ENCODE peak calls at places on chromosomes 1 and 21, in eight cellular contexts. E is stimulated activated CD4-positive, alpha-beta T cell treated with anti-CD3 and anti-CD28 coated beads, Interleukin-1b, Interleukin-23, amount 100 ng/mL, for 4 hours; T is iPS-NIHi11; P is activated T-cell treated with anti-CD3 and anti-CD28 coated beads for 24 hours; N is anterior cingulate cortex; Y is EH; Z is uterus; W is activated naive CD4-positive, alpha-beta T cell. M is an unnamed sample.

GRCh38 chr21:45381865-45382697 is 22.9 kb upstream of the COL18A1 start:
- DNase-seq in E (no peak), T (no peak), P (no peak), N (no peak), Y (no peak), Z (peak; percentile 15), W (no peak), M (no peak)

GRCh38 chr1:50774759-50775351 is 185.2 kb downstream of the FAF1 start:
- DNase-seq in E (no peak), T (peak; percentile 44), P (no peak), N (no peak), Y (peak; percentile 63), Z (no peak), W (no peak), M (peak; percentile 83)

GRCh38 chr1:218171302-218171893 is 113.7 kb upstream of the RRP15 start:
- DNase-seq in E (no peak), T (no peak), P (no peak), N (no peak), Y (peak; percentile 56), Z (no peak), W (no peak), M (peak; percentile 62)

GRCh38 chr1:2375246-2375922 is 16.0 kb downstream of the MORN1 start:
- DNase-seq in E (no peak), T (peak; percentile 12), P (no peak), N (no peak), Y (no peak), Z (no peak), W (no peak), M (no peak)

GRCh38 chr1:37255111-37255795 is 219.1 kb upstream of the ZC3H12A start:
- DNase-seq in E (no peak), T (peak; percentile 93), P (no peak), N (peak; percentile 22), Y (no peak), Z (no peak), W (no peak), M (peak; percentile 78)

GRCh38 chr1:231420299-231420958 is 1.7 kb downstream of the EGLN1 start:
- DNase-seq in E (no peak), T (peak; percentile 20), P (peak; percentile 1), N (no peak), Y (peak; percentile 38), Z (no peak), W (no peak), M (peak; percentile 47)

GRCh38 chr1:53634571-53634979 is 104.4 kb downstream of the GLIS1 start:
- DNase-seq in E (no peak), T (peak; percentile 47), P (no peak), N (no peak), Y (no peak), Z (no peak), W (no peak), M (no peak)

GRCh38 chr21:45542667-45543370 is 579 bp upstream of the SLC19A1 start:
- DNase-seq in E (no peak), T (peak; percentile 61), P (no peak), N (no peak), Y (no peak), Z (peak; percentile 36), W (no peak), M (no peak)

GRCh38 chr1:232462200-232462599 is 167.7 kb downstream of the SIPA1L2 start:
- DNase-seq in E (no peak), T (no peak), P (no peak), N (no peak), Y (peak; percentile 11), Z (no peak), W (no peak), M (no peak)

GRCh38 chr1:25619101-25619890 is 2.7 kb downstream of the MAN1C1 start:
- DNase-seq in E (peak; percentile 39), T (peak; percentile 80), P (peak; percentile 34), N (peak; percentile 50), Y (no peak), Z (peak; percentile 46), W (peak; percentile 25), M (peak; percentile 92)

GRCh38 chr1:20174937-20175666 is 10.8 kb upstream of the UBXN10 start:
- DNase-seq in E (no peak), T (no peak), P (no peak), N (no peak), Y (no peak), Z (no peak), W (no peak), M (no peak)

GRCh38 chr1:28456078-28456477 is 49.8 kb upstream of the RCC1 start:
- DNase-seq in E (no peak), T (no peak), P (no peak), N (no peak), Y (peak; percentile 87), Z (no peak), W (no peak), M (no peak)

GRCh38 chr21:37459575-37459974 is 93.0 kb downstream of the DYRK1A start:
- DNase-seq in E (no peak), T (no peak), P (no peak), N (no peak), Y (peak; percentile 80), Z (no peak), W (no peak), M (no peak)

GRCh38 chr1:111221633-111222286 is 5.8 kb upstream of the CHI3L2 start:
- DNase-seq in E (no peak), T (no peak), P (no peak), N (no peak), Y (peak; percentile 42), Z (no peak), W (no peak), M (no peak)

GRCh38 chr1:203228670-203229069 is 803 bp downstream of the CHIT1 start:
- DNase-seq in E (no peak), T (no peak), P (no peak), N (no peak), Y (no peak), Z (no peak), W (no peak), M (no peak)

GRCh38 chr1:110746644-110747259 is 72.0 kb upstream of the KCNA3 start:
- DNase-seq in E (peak; percentile 28), T (peak; percentile 72), P (peak; percentile 23), N (no peak), Y (peak; percentile 62), Z (no peak), W (no peak), M (no peak)

GRCh38 chr1:214316597-214316996 is 35.6 kb downstream of the SMYD2 start:
- DNase-seq in E (no peak), T (peak; percentile 39), P (no peak), N (no peak), Y (peak; percentile 53), Z (no peak), W (no peak), M (no peak)

GRCh38 chr1:94690033-94690712 is 130.0 kb upstream of the SLC44A3 start:
- DNase-seq in E (no peak), T (no peak), P (no peak), N (no peak), Y (peak; percentile 96), Z (peak; percentile 52), W (no peak), M (no peak)

GRCh38 chr1:89464008-89464407 is 60.6 kb upstream of the LRRC8B start:
- DNase-seq in E (no peak), T (no peak), P (no peak), N (no peak), Y (no peak), Z (no peak), W (no peak), M (no peak)

GRCh38 chr1:105260018-105260417 is 1510.3 kb downstream of the AMY1C start:
- DNase-seq in E (no peak), T (no peak), P (no peak), N (no peak), Y (no peak), Z (no peak), W (no peak), M (no peak)

GRCh38 chr1:119795471-119795870 is 15.8 kb downstream of the REG4 start:
- DNase-seq in E (no peak), T (peak; percentile 25), P (no peak), N (no peak), Y (no peak), Z (no peak), W (no peak), M (no peak)

GRCh38 chr1:27455166-27455811 is 34.7 kb downstream of the WASF2 start:
- DNase-seq in E (no peak), T (no peak), P (no peak), N (no peak), Y (no peak), Z (no peak), W (no peak), M (no peak)

GRCh38 chr1:65958561-65959350 is 166.1 kb downstream of the PDE4B start:
- DNase-seq in E (no peak), T (peak; percentile 42), P (peak; percentile 8), N (no peak), Y (peak; percentile 56), Z (no peak), W (no peak), M (peak; percentile 74)

GRCh38 chr1:173024543-173024942 is 26.2 kb downstream of the TNFSF18 start:
- DNase-seq in E (no peak), T (no peak), P (no peak), N (no peak), Y (no peak), Z (no peak), W (no peak), M (no peak)

GRCh38 chr1:201598396-201598795 is 59.5 kb downstream of the NAV1 start:
- DNase-seq in E (no peak), T (no peak), P (no peak), N (no peak), Y (no peak), Z (no peak), W (no peak), M (no peak)

GRCh38 chr1:107535091-107535490 is 394.3 kb downstream of the NTNG1 start:
- DNase-seq in E (no peak), T (no peak), P (no peak), N (no peak), Y (no peak), Z (no peak), W (no peak), M (peak; percentile 88)

GRCh38 chr1:156115514-156116374 is 1.2 kb downstream of the LMNA start:
- DNase-seq in E (no peak), T (peak; percentile 67), P (no peak), N (peak; percentile 75), Y (peak; percentile 77), Z (peak; percentile 74), W (no peak), M (no peak)

GRCh38 chr1:225250432-225250831 is 177.4 kb downstream of the LBR start:
- DNase-seq in E (no peak), T (no peak), P (no peak), N (no peak), Y (no peak), Z (no peak), W (no peak), M (no peak)

GRCh38 chr1:88985033-88985432 is 7.4 kb downstream of the KYAT3 start:
- DNase-seq in E (no peak), T (peak; percentile 14), P (no peak), N (peak; percentile 26), Y (peak; percentile 89), Z (peak; percentile 25), W (no peak), M (no peak)

GRCh38 chr21:16644690-16645089 is 868.2 kb upstream of the CXADR start:
- DNase-seq in E (no peak), T (no peak), P (no peak), N (no peak), Y (no peak), Z (no peak), W (no peak), M (no peak)

GRCh38 chr21:36032647-36033406 is 27.5 kb downstream of the SETD4 start:
- DNase-seq in E (no peak), T (no peak), P (no peak), N (no peak), Y (no peak), Z (no peak), W (no peak), M (no peak)

GRCh38 chr1:116835161-116835560 is 74.6 kb upstream of the PTGFRN start:
- DNase-seq in E (no peak), T (no peak), P (no peak), N (no peak), Y (no peak), Z (no peak), W (no peak), M (no peak)

GRCh38 chr1:33361553-33362262 is 40.8 kb upstream of the A3GALT2 start:
- DNase-seq in E (no peak), T (no peak), P (no peak), N (no peak), Y (no peak), Z (no peak), W (no peak), M (peak; percentile 59)

GRCh38 chr1:109381573-109381972 is 16.1 kb downstream of the SORT1 start:
- DNase-seq in E (no peak), T (no peak), P (no peak), N (no peak), Y (no peak), Z (no peak), W (no peak), M (no peak)

M was measured in NCI-H82.